ENCODE peak calls at places on chromosomes 13 and 19, in seven cellular contexts. One of them, this sample, is unnamed.

GRCh38 chr13:111953546-111954178 is 113.3 kb upstream of the SOX1 start:
- DNase-seq in mesendoderm: no peak
- DNase-seq in IMR-90: no peak
- DNase-seq in mesenchymal stem cell: no peak
- DNase-seq in H9: peak
- DNase-seq in neuronal stem cell: no peak
- DNase-seq in H1: no peak
- DNase-seq in this sample: no peak

GRCh38 chr13:77751513-77752456 is 54.3 kb downstream of the SLAIN1 start:
- DNase-seq in H1: no peak
- DNase-seq in IMR-90: peak
- DNase-seq in mesenchymal stem cell: peak
- DNase-seq in mesendoderm: peak
- DNase-seq in neuronal stem cell: peak
- DNase-seq in H9: peak
- DNase-seq in this sample: peak

GRCh38 chr13:44051923-44052322 is 172.2 kb downstream of the LACC1 start:
- DNase-seq in IMR-90: peak
- DNase-seq in mesendoderm: peak
- DNase-seq in mesenchymal stem cell: peak
- DNase-seq in H9: no peak
- DNase-seq in neuronal stem cell: no peak
- DNase-seq in H1: no peak
- DNase-seq in this sample: peak

GRCh38 chr19:8451377-8451776 is 6.6 kb downstream of the HNRNPM start:
- DNase-seq in IMR-90: no peak
- DNase-seq in mesendoderm: no peak
- DNase-seq in neuronal stem cell: no peak
- DNase-seq in mesenchymal stem cell: no peak
- DNase-seq in H9: no peak
- DNase-seq in H1: no peak
- DNase-seq in this sample: no peak

GRCh38 chr19:10654610-10655456 is 687 bp downstream of the ILF3 start:
- DNase-seq in IMR-90: no peak
- DNase-seq in H9: peak
- DNase-seq in neuronal stem cell: peak
- DNase-seq in mesenchymal stem cell: peak
- DNase-seq in H1: peak
- DNase-seq in mesendoderm: peak
- DNase-seq in this sample: no peak

GRCh38 chr19:33771308-33772101 is 25.2 kb upstream of the KCTD15 start:
- DNase-seq in H9: peak
- DNase-seq in neuronal stem cell: peak
- DNase-seq in H1: peak
- DNase-seq in IMR-90: peak
- DNase-seq in mesendoderm: peak
- DNase-seq in mesenchymal stem cell: peak
- DNase-seq in this sample: peak

GRCh38 chr19:49570997-49571676 is 9.2 kb downstream of the NOSIP start:
- DNase-seq in mesenchymal stem cell: no peak
- DNase-seq in H1: no peak
- DNase-seq in IMR-90: no peak
- DNase-seq in H9: peak
- DNase-seq in neuronal stem cell: no peak
- DNase-seq in mesendoderm: peak
- DNase-seq in this sample: no peak

GRCh38 chr19:10672529-10673150 is 18.5 kb downstream of the ILF3 start:
- DNase-seq in H9: no peak
- DNase-seq in mesendoderm: no peak
- DNase-seq in IMR-90: no peak
- DNase-seq in H1: no peak
- DNase-seq in mesenchymal stem cell: peak
- DNase-seq in neuronal stem cell: no peak
- DNase-seq in this sample: no peak

GRCh38 chr13:57633950-57634828 is 2.6 kb downstream of the PCDH17 start:
- DNase-seq in H1: no peak
- DNase-seq in mesenchymal stem cell: no peak
- DNase-seq in neuronal stem cell: no peak
- DNase-seq in H9: peak
- DNase-seq in IMR-90: no peak
- DNase-seq in mesendoderm: peak
- DNase-seq in this sample: no peak

GRCh38 chr13:78875792-78876580 is 217.0 kb upstream of the OBI1 start:
- DNase-seq in neuronal stem cell: no peak
- DNase-seq in H1: peak
- DNase-seq in IMR-90: no peak
- DNase-seq in mesenchymal stem cell: no peak
- DNase-seq in mesendoderm: peak
- DNase-seq in H9: peak
- DNase-seq in this sample: no peak

GRCh38 chr13:25733061-25733491 is 318.7 kb downstream of the SHISA2 start:
- DNase-seq in neuronal stem cell: no peak
- DNase-seq in IMR-90: no peak
- DNase-seq in mesendoderm: peak
- DNase-seq in H1: no peak
- DNase-seq in mesenchymal stem cell: no peak
- DNase-seq in H9: no peak
- DNase-seq in this sample: peak

DNA sequence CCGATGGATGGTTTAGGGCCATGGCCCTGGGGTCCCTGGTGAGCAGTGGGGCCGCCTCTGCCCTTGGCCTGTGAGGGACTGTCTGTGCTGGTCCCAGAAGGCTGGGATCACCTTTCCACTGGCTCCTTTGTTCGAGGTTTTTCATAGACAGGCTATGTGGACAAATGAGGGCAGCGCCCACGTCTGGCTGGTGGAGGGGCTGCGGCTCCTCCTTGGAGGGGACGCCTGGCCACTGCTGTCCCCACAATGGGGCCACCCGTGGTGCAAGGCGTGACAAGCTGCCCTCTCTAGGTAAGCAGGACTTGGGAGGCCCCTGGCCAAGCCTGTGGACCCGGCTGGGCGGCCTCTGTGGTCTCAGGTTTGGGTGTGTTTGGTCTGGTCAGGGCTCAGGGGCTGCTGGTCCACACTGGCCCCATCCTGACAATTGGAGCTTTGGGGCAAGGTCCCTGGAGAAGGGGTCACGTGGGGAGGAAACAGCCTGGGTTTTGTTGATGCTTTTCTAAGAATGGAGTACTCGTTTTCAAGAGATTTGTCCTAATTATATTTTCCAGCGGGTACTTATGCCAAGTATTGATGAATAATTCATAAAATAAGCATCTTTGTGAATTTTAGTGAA is 33.3 kb downstream of the MCF2L start:
- DNase-seq in mesendoderm: peak
- DNase-seq in H9: peak
- DNase-seq in H1: peak
- DNase-seq in IMR-90: no peak
- DNase-seq in mesenchymal stem cell: no peak
- DNase-seq in neuronal stem cell: peak
- DNase-seq in this sample: peak
- H3K9ac ChIP-seq in mesendoderm: no peak
- H3K9ac ChIP-seq in H9: no peak
- H3K9ac ChIP-seq in H1: no peak
- H3K9ac ChIP-seq in IMR-90: no peak
- H3K9ac ChIP-seq in mesenchymal stem cell: no peak
- H3K9ac ChIP-seq in neuronal stem cell: peak
- H3K9ac ChIP-seq in this sample: no peak

GRCh38 chr19:1882786-1883692 is 2.3 kb downstream of the ABHD17A start:
- DNase-seq in H1: no peak
- DNase-seq in mesendoderm: no peak
- DNase-seq in IMR-90: no peak
- DNase-seq in H9: no peak
- DNase-seq in mesenchymal stem cell: no peak
- DNase-seq in neuronal stem cell: no peak
- DNase-seq in this sample: no peak
- H4K8ac ChIP-seq in H1: no peak
- H4K8ac ChIP-seq in mesendoderm: no peak
- H4K8ac ChIP-seq in IMR-90: no peak
- H4K8ac ChIP-seq in H9: no peak
- H4K8ac ChIP-seq in mesenchymal stem cell: no peak
- H4K8ac ChIP-seq in neuronal stem cell: no peak
- H4K8ac ChIP-seq in this sample: no peak

GRCh38 chr13:29523199-29523931 is 72.1 kb downstream of the SLC7A1 start:
- DNase-seq in mesendoderm: no peak
- DNase-seq in H1: no peak
- DNase-seq in mesenchymal stem cell: no peak
- DNase-seq in H9: no peak
- DNase-seq in neuronal stem cell: no peak
- DNase-seq in IMR-90: no peak
- DNase-seq in this sample: no peak

GRCh38 chr13:29519921-29520320 is 75.6 kb downstream of the SLC7A1 start:
- DNase-seq in H1: no peak
- DNase-seq in mesendoderm: no peak
- DNase-seq in H9: no peak
- DNase-seq in neuronal stem cell: no peak
- DNase-seq in IMR-90: no peak
- DNase-seq in mesenchymal stem cell: no peak
- DNase-seq in this sample: no peak

GRCh38 chr13:29521336-29521735 is 74.2 kb downstream of the SLC7A1 start:
- DNase-seq in neuronal stem cell: no peak
- DNase-seq in H9: no peak
- DNase-seq in mesenchymal stem cell: no peak
- DNase-seq in IMR-90: no peak
- DNase-seq in H1: no peak
- DNase-seq in mesendoderm: no peak
- DNase-seq in this sample: no peak

GRCh38 chr13:29522044-29522685 is 73.3 kb downstream of the SLC7A1 start:
- DNase-seq in mesendoderm: no peak
- DNase-seq in H1: no peak
- DNase-seq in IMR-90: peak
- DNase-seq in neuronal stem cell: no peak
- DNase-seq in mesenchymal stem cell: peak
- DNase-seq in H9: no peak
- DNase-seq in this sample: peak

DNA sequence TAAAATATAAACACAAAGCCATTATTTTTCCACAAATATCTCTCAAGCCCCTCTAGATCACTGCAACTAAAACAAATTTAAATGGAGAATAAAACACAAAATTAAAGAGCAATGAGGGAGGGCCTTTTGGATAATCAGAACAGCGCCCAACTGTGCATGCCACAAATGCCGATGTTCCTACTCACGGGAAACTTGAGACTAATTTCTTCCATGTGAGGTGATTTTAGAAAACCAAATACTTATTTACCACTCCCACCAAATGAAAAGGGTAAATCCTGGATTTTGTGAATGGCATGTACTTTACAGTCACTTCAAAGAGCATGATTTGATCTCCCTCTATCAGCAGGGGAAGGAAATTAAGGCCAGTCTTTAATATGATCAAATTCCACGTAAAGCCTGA is 74.8 kb downstream of the SLC7A1 start:
- DNase-seq in IMR-90: peak
- DNase-seq in mesenchymal stem cell: peak
- DNase-seq in neuronal stem cell: no peak
- DNase-seq in H9: no peak
- DNase-seq in H1: no peak
- DNase-seq in mesendoderm: no peak
- DNase-seq in this sample: peak
- H2AK5ac ChIP-seq in IMR-90: no peak
- H2AK5ac ChIP-seq in mesenchymal stem cell: no peak
- H2AK5ac ChIP-seq in neuronal stem cell: no peak
- H2AK5ac ChIP-seq in H9: no peak
- H2AK5ac ChIP-seq in H1: no peak
- H2AK5ac ChIP-seq in mesendoderm: no peak
- H2AK5ac ChIP-seq in this sample: no peak

GRCh38 chr19:2495130-2495641 is 19.3 kb downstream of the GADD45B start:
- DNase-seq in H1: no peak
- DNase-seq in H9: no peak
- DNase-seq in IMR-90: peak
- DNase-seq in mesendoderm: no peak
- DNase-seq in mesenchymal stem cell: peak
- DNase-seq in neuronal stem cell: no peak
- DNase-seq in this sample: peak
- H3K9ac ChIP-seq in H1: no peak
- H3K9ac ChIP-seq in H9: no peak
- H3K9ac ChIP-seq in IMR-90: peak
- H3K9ac ChIP-seq in mesendoderm: peak
- H3K9ac ChIP-seq in mesenchymal stem cell: peak
- H3K9ac ChIP-seq in neuronal stem cell: peak
- H3K9ac ChIP-seq in this sample: no peak

GRCh38 chr13:96858133-96858826 is 136.0 kb downstream of the OXGR1 start:
- DNase-seq in IMR-90: no peak
- DNase-seq in mesenchymal stem cell: no peak
- DNase-seq in H1: no peak
- DNase-seq in H9: no peak
- DNase-seq in mesendoderm: no peak
- DNase-seq in neuronal stem cell: no peak
- DNase-seq in this sample: no peak

GRCh38 chr13:96862093-96862492 is 132.2 kb downstream of the OXGR1 start:
- DNase-seq in mesendoderm: no peak
- DNase-seq in H9: no peak
- DNase-seq in neuronal stem cell: no peak
- DNase-seq in IMR-90: no peak
- DNase-seq in mesenchymal stem cell: no peak
- DNase-seq in H1: no peak
- DNase-seq in this sample: no peak

GRCh38 chr13:96860829-96861228 is 133.4 kb downstream of the OXGR1 start:
- DNase-seq in mesenchymal stem cell: no peak
- DNase-seq in neuronal stem cell: no peak
- DNase-seq in H1: no peak
- DNase-seq in IMR-90: no peak
- DNase-seq in H9: no peak
- DNase-seq in mesendoderm: no peak
- DNase-seq in this sample: no peak
- H4K8ac ChIP-seq in mesenchymal stem cell: no peak
- H4K8ac ChIP-seq in neuronal stem cell: no peak
- H4K8ac ChIP-seq in H1: no peak
- H4K8ac ChIP-seq in IMR-90: no peak
- H4K8ac ChIP-seq in H9: no peak
- H4K8ac ChIP-seq in mesendoderm: no peak
- H4K8ac ChIP-seq in this sample: no peak

GRCh38 chr19:35959040-35959967 is 23.1 kb downstream of the LRFN3 start:
- DNase-seq in mesendoderm: no peak
- DNase-seq in H1: no peak
- DNase-seq in H9: peak
- DNase-seq in IMR-90: no peak
- DNase-seq in neuronal stem cell: no peak
- DNase-seq in mesenchymal stem cell: no peak
- DNase-seq in this sample: no peak
- H2AK5ac ChIP-seq in mesendoderm: no peak
- H2AK5ac ChIP-seq in H1: no peak
- H2AK5ac ChIP-seq in H9: no peak
- H2AK5ac ChIP-seq in IMR-90: no peak
- H2AK5ac ChIP-seq in neuronal stem cell: no peak
- H2AK5ac ChIP-seq in mesenchymal stem cell: no peak
- H2AK5ac ChIP-seq in this sample: no peak

This sample was measured in trophoblast cell.